ENCODE peak calls at places on chromosome 9, in nine cellular contexts. A, F, E, Y, J, B, M, N and X are unnamed samples.
A peak's percentile ranks its signal among the peaks of the same experiment; 100 is the strongest.

GRCh38 chr9:115195889-115196288 is 77.9 kb upstream of the TNC start:
- DNase-seq in N (no peak), B (no peak), Y (no peak), E (no peak), M (no peak), A (no peak), J (no peak), F (no peak), X (no peak)

GRCh38 chr9:88533951-88534455 is 975 bp upstream of the NXNL2 start:
- DNase-seq in E (no peak), M (no peak), N (peak; percentile 80), J (no peak), A (no peak), F (no peak), B (no peak), Y (no peak), X (peak; percentile 73)

GRCh38 chr9:122125891-122126331 is 32.8 kb upstream of the TTLL11 start:
- DNase-seq in Y (no peak), B (no peak), E (no peak), A (no peak), F (no peak), N (no peak), M (no peak), J (peak; percentile 7), X (no peak)

GRCh38 chr9:81841326-81841725 is 86.9 kb upstream of the SPATA31D4 start:
- DNase-seq in E (no peak), J (no peak), M (no peak), B (no peak), F (no peak), Y (no peak), A (no peak), N (no peak), X (no peak)

GRCh38 chr9:135440620-135441019 is 39.0 kb upstream of the PPP1R26 start:
- DNase-seq in B (no peak), F (no peak), M (no peak), A (no peak), N (no peak), J (no peak), E (no peak), Y (no peak), X (no peak)

GRCh38 chr9:89667730-89668129 is 62.9 kb downstream of the GADD45G start:
- DNase-seq in N (no peak), J (no peak), E (no peak), F (no peak), M (peak; percentile 73), B (no peak), A (no peak), Y (no peak), X (peak; percentile 82)

GRCh38 chr9:121362813-121363585 is 7.1 kb downstream of the STOM start:
- DNase-seq in F (no peak), A (no peak), Y (no peak), E (no peak), N (no peak), B (no peak), M (no peak), J (no peak), X (no peak)

GRCh38 chr9:4225291-4226119 is 74.4 kb downstream of the GLIS3 start:
- DNase-seq in Y (no peak), M (no peak), J (peak; percentile 62), N (no peak), F (no peak), E (no peak), A (no peak), B (no peak), X (no peak)

GRCh38 chr9:77864096-77864889 is 167.3 kb downstream of the GNAQ start:
- DNase-seq in J (no peak), E (no peak), N (no peak), A (no peak), Y (no peak), M (no peak), B (no peak), F (no peak), X (no peak)

GRCh38 chr9:134774991-134775540 is 105.5 kb upstream of the FCN2 start:
- DNase-seq in N (no peak), J (no peak), M (no peak), A (no peak), B (no peak), F (no peak), E (no peak), Y (no peak), X (no peak)

GRCh38 chr9:132486706-132487350 is 76.8 kb downstream of the CFAP77 start:
- DNase-seq in F (no peak), E (no peak), M (no peak), J (no peak), N (no peak), Y (no peak), B (no peak), A (no peak), X (no peak)

GRCh38 chr9:32969270-32969669 is 32.2 kb downstream of the APTX start:
- DNase-seq in N (no peak), F (no peak), A (no peak), E (no peak), J (peak; percentile 64), Y (no peak), M (no peak), B (no peak), X (no peak)

GRCh38 chr9:99305124-99305523 is 83.0 kb downstream of the SEC61B start:
- DNase-seq in E (no peak), N (no peak), A (no peak), B (no peak), F (no peak), Y (no peak), M (no peak), J (no peak), X (no peak)

GRCh38 chr9:107273634-107274033 is 9.4 kb upstream of the RAD23B start:
- DNase-seq in E (no peak), J (no peak), A (no peak), F (no peak), Y (no peak), B (no peak), N (no peak), M (no peak), X (no peak)

GRCh38 chr9:113597390-113598241 is 134.1 kb downstream of the RGS3 start:
- DNase-seq in Y (peak; percentile 35), F (no peak), B (no peak), E (no peak), A (no peak), M (no peak), J (no peak), N (peak; percentile 70), X (no peak)

GRCh38 chr9:83933804-83934203 is 12.6 kb upstream of the KIF27 start:
- DNase-seq in J (no peak), B (no peak), M (no peak), A (no peak), N (no peak), F (no peak), E (no peak), Y (no peak), X (peak; percentile 79)

GRCh38 chr9:108837530-108837929 is 18.3 kb downstream of the ACTL7B start:
- DNase-seq in N (no peak), B (no peak), J (no peak), Y (no peak), A (no peak), E (no peak), M (no peak), F (no peak), X (no peak)

GRCh38 chr9:125613156-125613555 is 93.9 kb downstream of the MAPKAP1 start:
- DNase-seq in B (no peak), N (no peak), J (no peak), M (no peak), F (no peak), E (no peak), Y (no peak), A (no peak), X (no peak)

GRCh38 chr9:136055715-136056545 is 39.2 kb downstream of the NACC2 start:
- DNase-seq in N (no peak), B (no peak), A (no peak), Y (no peak), J (no peak), E (no peak), F (no peak), M (no peak), X (peak; percentile 59)

DNA sequence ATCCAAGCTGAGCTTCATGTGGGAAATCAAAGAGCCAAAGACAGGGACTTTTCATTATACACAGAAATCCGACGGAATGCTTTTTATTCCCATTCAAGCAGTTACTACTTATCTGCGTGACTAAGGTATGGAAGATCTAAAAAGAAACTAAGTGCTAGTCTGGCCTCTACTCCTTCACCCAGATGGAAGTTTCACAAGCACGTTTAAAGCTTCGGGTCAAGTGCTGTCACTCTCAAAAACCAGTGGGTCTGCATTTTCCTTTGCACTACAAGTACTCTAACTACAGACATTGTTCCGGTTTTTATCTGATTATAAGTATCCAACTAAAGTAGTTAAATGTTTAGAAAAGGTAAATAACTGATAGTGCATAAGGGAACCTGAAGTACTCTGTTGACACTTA is 13.7 kb upstream of the MTAP start:
- DNase-seq in J (no peak), B (no peak), N (no peak), Y (no peak), E (no peak), M (no peak), F (no peak), A (no peak), X (no peak)
- H3K27ac ChIP-seq in J (no peak overlapping the region), B (no peak overlapping the region), N (no peak overlapping the region), Y (no peak overlapping the region), E (no peak overlapping the region), M (no peak overlapping the region), F (no peak overlapping the region), A (peak overlapping the region; percentile 86), X (no peak overlapping the region)

DNA sequence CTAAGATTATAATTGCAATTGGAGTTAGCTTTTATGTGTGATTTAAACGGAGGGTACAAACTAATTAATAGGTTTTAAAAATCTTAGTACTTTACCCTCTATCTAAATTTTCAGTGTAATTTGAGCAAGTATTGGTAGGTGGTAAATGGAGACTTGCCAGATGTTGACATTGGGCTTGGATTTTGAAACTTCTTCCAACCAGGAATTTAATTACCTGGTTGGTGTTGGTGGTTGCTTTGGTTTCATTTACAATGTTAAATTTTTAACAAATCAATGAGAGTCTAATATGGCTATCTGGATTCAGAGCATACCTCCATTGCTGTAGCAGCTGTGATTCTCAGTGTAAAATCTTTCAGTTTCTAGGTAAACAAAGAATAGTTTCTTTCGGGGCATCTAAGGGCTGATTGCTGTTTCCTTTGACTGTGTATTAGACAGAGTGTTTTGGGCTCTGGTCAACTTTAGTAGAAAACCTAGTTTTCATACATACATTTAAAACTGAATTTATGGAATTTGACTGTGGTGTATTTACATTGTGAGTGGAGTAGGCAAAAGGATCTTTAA is 1.9 kb downstream of the DAPK1 start:
- DNase-seq in F (no peak), A (no peak), B (no peak), M (no peak), E (no peak), N (no peak), J (no peak), Y (no peak), X (no peak)
- H3K4me3 ChIP-seq in F (no peak overlapping the region), A (no peak overlapping the region), B (peak overlapping the region; percentile 51), M (no peak overlapping the region), E (no peak overlapping the region), N (peak overlapping the region; percentile 52), J (no peak overlapping the region), Y (peak overlapping the region; percentile 53), X (peak overlapping the region; percentile 80)

GRCh38 chr9:18605763-18606162 is 131.8 kb downstream of the ADAMTSL1 start:
- DNase-seq in J (peak; percentile 43), F (no peak), N (no peak), B (no peak), A (no peak), M (no peak), E (peak; percentile 30), Y (no peak), X (no peak)
- H3K27ac ChIP-seq in J (peak overlapping the region; percentile 46), F (no peak overlapping the region), N (no peak overlapping the region), B (no peak overlapping the region), A (no peak overlapping the region), M (no peak overlapping the region), E (peak overlapping the region; percentile 43), Y (no peak overlapping the region), X (no peak overlapping the region)

GRCh38 chr9:130352081-130352480 is 86.5 kb downstream of the HMCN2 start:
- DNase-seq in N (no peak), B (no peak), F (no peak), Y (no peak), J (no peak), E (no peak), M (no peak), A (no peak), X (no peak)
- H3K4me3 ChIP-seq in N (no peak overlapping the region), B (no peak overlapping the region), F (no peak overlapping the region), Y (no peak overlapping the region), J (no peak overlapping the region), E (no peak overlapping the region), M (no peak overlapping the region), A (no peak overlapping the region), X (no peak overlapping the region)